ENCODE peak calls at places on chromosomes 11 and 22, in nine cellular contexts. One of them, this sample, is unnamed.

GRCh38 chr11:17887779-17888178 is 125.1 kb downstream of the SERGEF start:
- DNase-seq in heart left ventricle: no peak
- DNase-seq in H9: peak; percentile 55
- DNase-seq in nephron progenitor cell: peak; percentile 39
- DNase-seq in stomach: no peak
- DNase-seq in colonic mucosa: no peak
- DNase-seq in uterus: no peak
- DNase-seq in IMR-90: no peak
- DNase-seq in fibroblast of the aortic adventitia: no peak
- DNase-seq in this sample: no peak

GRCh38 chr11:94193288-94193687 is 64.6 kb downstream of the PANX1 start:
- DNase-seq in heart left ventricle: no peak
- DNase-seq in H9: no peak
- DNase-seq in nephron progenitor cell: no peak
- DNase-seq in stomach: no peak
- DNase-seq in colonic mucosa: no peak
- DNase-seq in uterus: no peak
- DNase-seq in IMR-90: peak; percentile 96
- DNase-seq in fibroblast of the aortic adventitia: peak; percentile 93
- DNase-seq in this sample: no peak

GRCh38 chr11:126430581-126431320 is 75.3 kb downstream of the ST3GAL4 start:
- DNase-seq in heart left ventricle: no peak
- DNase-seq in H9: no peak
- DNase-seq in nephron progenitor cell: no peak
- DNase-seq in stomach: no peak
- DNase-seq in colonic mucosa: peak; percentile 82
- DNase-seq in uterus: no peak
- DNase-seq in IMR-90: peak; percentile 6
- DNase-seq in fibroblast of the aortic adventitia: no peak
- DNase-seq in this sample: no peak

GRCh38 chr11:42315846-42316245 is 856.4 kb upstream of the LRRC4C start:
- DNase-seq in heart left ventricle: no peak
- DNase-seq in H9: no peak
- DNase-seq in nephron progenitor cell: no peak
- DNase-seq in stomach: no peak
- DNase-seq in colonic mucosa: no peak
- DNase-seq in uterus: no peak
- DNase-seq in IMR-90: no peak
- DNase-seq in fibroblast of the aortic adventitia: no peak
- DNase-seq in this sample: no peak

GRCh38 chr11:795638-796564 is 2.2 kb downstream of the SLC25A22 start:
- DNase-seq in heart left ventricle: peak; percentile 81
- DNase-seq in H9: no peak
- DNase-seq in nephron progenitor cell: peak; percentile 47
- DNase-seq in stomach: peak; percentile 77
- DNase-seq in colonic mucosa: peak; percentile 78
- DNase-seq in uterus: peak; percentile 80
- DNase-seq in IMR-90: peak; percentile 89
- DNase-seq in fibroblast of the aortic adventitia: peak; percentile 70
- DNase-seq in this sample: peak; percentile 57

GRCh38 chr22:33325232-33326004 is 267.2 kb upstream of the SYN3 start:
- DNase-seq in heart left ventricle: peak; percentile 22
- DNase-seq in H9: no peak
- DNase-seq in nephron progenitor cell: no peak
- DNase-seq in stomach: no peak
- DNase-seq in colonic mucosa: peak; percentile 27
- DNase-seq in uterus: no peak
- DNase-seq in IMR-90: no peak
- DNase-seq in fibroblast of the aortic adventitia: no peak
- DNase-seq in this sample: no peak

GRCh38 chr22:39859903-39860588 is 33.5 kb downstream of the ENTHD1 start:
- DNase-seq in heart left ventricle: no peak
- DNase-seq in H9: no peak
- DNase-seq in nephron progenitor cell: no peak
- DNase-seq in stomach: no peak
- DNase-seq in colonic mucosa: no peak
- DNase-seq in uterus: no peak
- DNase-seq in IMR-90: no peak
- DNase-seq in fibroblast of the aortic adventitia: no peak
- DNase-seq in this sample: no peak

GRCh38 chr11:112343368-112344039 is 82.8 kb upstream of the PLET1 start:
- DNase-seq in heart left ventricle: no peak
- DNase-seq in H9: no peak
- DNase-seq in nephron progenitor cell: no peak
- DNase-seq in stomach: no peak
- DNase-seq in colonic mucosa: no peak
- DNase-seq in uterus: no peak
- DNase-seq in IMR-90: peak; percentile 54
- DNase-seq in fibroblast of the aortic adventitia: peak; percentile 8
- DNase-seq in this sample: no peak

GRCh38 chr22:17734197-17734596 is 40.1 kb downstream of the BID start:
- DNase-seq in heart left ventricle: no peak
- DNase-seq in H9: no peak
- DNase-seq in nephron progenitor cell: no peak
- DNase-seq in stomach: no peak
- DNase-seq in colonic mucosa: no peak
- DNase-seq in uterus: no peak
- DNase-seq in IMR-90: peak; percentile 87
- DNase-seq in fibroblast of the aortic adventitia: peak; percentile 22
- DNase-seq in this sample: no peak

GRCh38 chr22:42313804-42314581 is 43.5 kb upstream of the TCF20 start:
- DNase-seq in heart left ventricle: no peak
- DNase-seq in H9: peak; percentile 95
- DNase-seq in nephron progenitor cell: peak; percentile 54
- DNase-seq in stomach: peak; percentile 79
- DNase-seq in colonic mucosa: peak; percentile 90
- DNase-seq in uterus: no peak
- DNase-seq in IMR-90: peak; percentile 54
- DNase-seq in fibroblast of the aortic adventitia: no peak
- DNase-seq in this sample: no peak
- TF ChIP-seq CTCF in heart left ventricle: no peak
- TF ChIP-seq CTCF in H9: peak; percentile 82
- TF ChIP-seq CTCF in nephron progenitor cell: peak; percentile 53
- TF ChIP-seq CTCF in stomach: no peak
- TF ChIP-seq CTCF in colonic mucosa: peak; percentile 29
- TF ChIP-seq CTCF in uterus: peak; percentile 8
- TF ChIP-seq CTCF in IMR-90: peak; percentile 46
- TF ChIP-seq CTCF in fibroblast of the aortic adventitia: peak; percentile 0
- TF ChIP-seq CTCF in this sample: no peak

GRCh38 chr11:83057721-83058120 is 14.0 kb downstream of the RAB30 start:
- DNase-seq in heart left ventricle: no peak
- DNase-seq in H9: no peak
- DNase-seq in nephron progenitor cell: no peak
- DNase-seq in stomach: no peak
- DNase-seq in colonic mucosa: no peak
- DNase-seq in uterus: no peak
- DNase-seq in IMR-90: no peak
- DNase-seq in fibroblast of the aortic adventitia: no peak
- DNase-seq in this sample: no peak
- TF ChIP-seq CTCF in heart left ventricle: no peak
- TF ChIP-seq CTCF in H9: no peak
- TF ChIP-seq CTCF in nephron progenitor cell: no peak
- TF ChIP-seq CTCF in stomach: no peak
- TF ChIP-seq CTCF in colonic mucosa: no peak
- TF ChIP-seq CTCF in uterus: no peak
- TF ChIP-seq CTCF in IMR-90: no peak
- TF ChIP-seq CTCF in fibroblast of the aortic adventitia: no peak
- TF ChIP-seq CTCF in this sample: no peak

DNA sequence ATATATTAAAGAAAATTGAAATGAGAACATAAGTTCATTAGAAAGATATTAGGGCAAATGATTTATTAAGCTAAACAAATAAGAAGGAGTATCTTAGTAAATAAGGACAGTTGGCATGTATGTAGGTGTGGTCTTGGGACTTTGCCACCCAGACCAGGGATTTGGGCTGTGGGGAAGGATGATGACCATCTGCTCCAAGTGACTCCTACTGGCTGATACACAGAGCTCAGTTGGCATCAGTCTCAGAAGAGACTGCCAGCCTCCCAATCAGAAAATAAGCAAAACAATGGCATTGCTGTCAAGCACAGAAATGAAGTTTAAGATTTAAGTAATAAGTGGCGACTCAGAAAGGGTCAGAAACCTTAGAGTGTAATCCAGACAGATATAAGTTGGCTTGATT is 49.5 kb downstream of the PAX6 start:
- DNase-seq in heart left ventricle: no peak
- DNase-seq in H9: no peak
- DNase-seq in nephron progenitor cell: no peak
- DNase-seq in stomach: no peak
- DNase-seq in colonic mucosa: no peak
- DNase-seq in uterus: no peak
- DNase-seq in IMR-90: no peak
- DNase-seq in fibroblast of the aortic adventitia: no peak
- DNase-seq in this sample: no peak
- TF ChIP-seq CTCF in heart left ventricle: no peak
- TF ChIP-seq CTCF in H9: no peak
- TF ChIP-seq CTCF in nephron progenitor cell: no peak
- TF ChIP-seq CTCF in stomach: no peak
- TF ChIP-seq CTCF in colonic mucosa: no peak
- TF ChIP-seq CTCF in uterus: no peak
- TF ChIP-seq CTCF in IMR-90: no peak
- TF ChIP-seq CTCF in fibroblast of the aortic adventitia: no peak
- TF ChIP-seq CTCF in this sample: no peak

GRCh38 chr11:4924239-4924638 is at the start of gene OR51G1:
- DNase-seq in heart left ventricle: no peak
- DNase-seq in H9: no peak
- DNase-seq in nephron progenitor cell: no peak
- DNase-seq in stomach: no peak
- DNase-seq in colonic mucosa: no peak
- DNase-seq in uterus: no peak
- DNase-seq in IMR-90: no peak
- DNase-seq in fibroblast of the aortic adventitia: no peak
- DNase-seq in this sample: no peak

GRCh38 chr11:4916581-4916980 is 2.6 kb downstream of the OR51G2 start:
- DNase-seq in heart left ventricle: no peak
- DNase-seq in H9: no peak
- DNase-seq in nephron progenitor cell: no peak
- DNase-seq in stomach: no peak
- DNase-seq in colonic mucosa: no peak
- DNase-seq in uterus: no peak
- DNase-seq in IMR-90: no peak
- DNase-seq in fibroblast of the aortic adventitia: no peak
- DNase-seq in this sample: no peak

GRCh38 chr11:4921796-4922195 is 2.3 kb downstream of the OR51G1 start:
- DNase-seq in heart left ventricle: no peak
- DNase-seq in H9: no peak
- DNase-seq in nephron progenitor cell: no peak
- DNase-seq in stomach: no peak
- DNase-seq in colonic mucosa: no peak
- DNase-seq in uterus: no peak
- DNase-seq in IMR-90: no peak
- DNase-seq in fibroblast of the aortic adventitia: no peak
- DNase-seq in this sample: no peak

GRCh38 chr11:4922304-4922703 is 1.8 kb downstream of the OR51G1 start:
- DNase-seq in heart left ventricle: no peak
- DNase-seq in H9: no peak
- DNase-seq in nephron progenitor cell: no peak
- DNase-seq in stomach: no peak
- DNase-seq in colonic mucosa: no peak
- DNase-seq in uterus: no peak
- DNase-seq in IMR-90: no peak
- DNase-seq in fibroblast of the aortic adventitia: no peak
- DNase-seq in this sample: no peak

GRCh38 chr11:4919250-4919649 is at the start of gene OR51G2:
- DNase-seq in heart left ventricle: no peak
- DNase-seq in H9: no peak
- DNase-seq in nephron progenitor cell: no peak
- DNase-seq in stomach: no peak
- DNase-seq in colonic mucosa: no peak
- DNase-seq in uterus: no peak
- DNase-seq in IMR-90: no peak
- DNase-seq in fibroblast of the aortic adventitia: no peak
- DNase-seq in this sample: no peak
- TF ChIP-seq CTCF in heart left ventricle: no peak
- TF ChIP-seq CTCF in H9: no peak
- TF ChIP-seq CTCF in nephron progenitor cell: no peak
- TF ChIP-seq CTCF in stomach: no peak
- TF ChIP-seq CTCF in colonic mucosa: no peak
- TF ChIP-seq CTCF in uterus: no peak
- TF ChIP-seq CTCF in IMR-90: no peak
- TF ChIP-seq CTCF in fibroblast of the aortic adventitia: no peak
- TF ChIP-seq CTCF in this sample: no peak

DNA sequence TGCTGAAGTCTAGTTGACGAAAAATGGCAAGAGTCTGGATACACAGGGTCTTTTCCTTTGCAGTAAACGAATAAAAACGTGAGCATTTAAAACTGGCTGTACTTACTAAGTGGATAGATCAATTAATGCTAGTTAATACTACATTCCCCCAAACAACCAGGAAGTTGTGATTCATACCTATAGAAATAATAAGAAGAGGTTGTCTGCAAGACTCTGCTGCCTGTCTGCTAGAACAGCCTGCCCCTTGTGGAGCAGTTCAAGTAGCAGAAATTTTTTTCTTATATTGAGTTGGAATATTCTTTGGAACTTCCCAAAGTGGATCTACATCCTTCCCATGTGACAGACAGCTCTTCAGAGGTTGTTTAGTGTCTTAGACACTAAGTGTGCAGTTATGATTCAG is 86.8 kb downstream of the TEAD1 start:
- DNase-seq in heart left ventricle: no peak
- DNase-seq in H9: no peak
- DNase-seq in nephron progenitor cell: no peak
- DNase-seq in stomach: no peak
- DNase-seq in colonic mucosa: no peak
- DNase-seq in uterus: no peak
- DNase-seq in IMR-90: peak; percentile 58
- DNase-seq in fibroblast of the aortic adventitia: peak; percentile 34
- DNase-seq in this sample: no peak
- TF ChIP-seq CTCF in heart left ventricle: no peak
- TF ChIP-seq CTCF in H9: peak; percentile 37
- TF ChIP-seq CTCF in nephron progenitor cell: no peak
- TF ChIP-seq CTCF in stomach: no peak
- TF ChIP-seq CTCF in colonic mucosa: no peak
- TF ChIP-seq CTCF in uterus: no peak
- TF ChIP-seq CTCF in IMR-90: peak; percentile 50
- TF ChIP-seq CTCF in fibroblast of the aortic adventitia: peak; percentile 51
- TF ChIP-seq CTCF in this sample: no peak

GRCh38 chr11:19814421-19814820 is 101.8 kb downstream of the NAV2 start:
- DNase-seq in heart left ventricle: no peak
- DNase-seq in H9: peak; percentile 55
- DNase-seq in nephron progenitor cell: no peak
- DNase-seq in stomach: no peak
- DNase-seq in colonic mucosa: no peak
- DNase-seq in uterus: no peak
- DNase-seq in IMR-90: no peak
- DNase-seq in fibroblast of the aortic adventitia: no peak
- DNase-seq in this sample: no peak
- TF ChIP-seq CTCF in heart left ventricle: no peak
- TF ChIP-seq CTCF in H9: peak; percentile 67
- TF ChIP-seq CTCF in nephron progenitor cell: no peak
- TF ChIP-seq CTCF in stomach: no peak
- TF ChIP-seq CTCF in colonic mucosa: no peak
- TF ChIP-seq CTCF in uterus: no peak
- TF ChIP-seq CTCF in IMR-90: no peak
- TF ChIP-seq CTCF in fibroblast of the aortic adventitia: no peak
- TF ChIP-seq CTCF in this sample: no peak

This sample was measured in activated B cell treated with CpG ODN at 0.5 μM for 24 hours.